ENCODE peak calls at places on chromosome 11, in six cellular contexts. G, Z, J, S, V and K are unnamed samples.

GRCh38 chr11:9002920-9003572 is 755 bp downstream of the NRIP3 start:
- DNase-seq in V (no peak), Z (no peak), J (no peak), S (peak), G (no peak), K (no peak)

GRCh38 chr11:109521571-109522086 is 99.6 kb downstream of the C11orf87 start:
- DNase-seq in J (no peak), Z (no peak), V (no peak), G (no peak), S (no peak), K (no peak)

GRCh38 chr11:111699579-111700156 is 66.5 kb downstream of the PPP2R1B start:
- DNase-seq in J (no peak), G (no peak), Z (no peak), V (no peak), S (no peak), K (no peak)

GRCh38 chr11:86954288-86955110 is 696 bp downstream of the FZD4 start:
- DNase-seq in S (peak), V (peak), J (peak), Z (no peak), G (no peak), K (no peak)

GRCh38 chr11:73159981-73160777 is 18.1 kb upstream of the FCHSD2 start:
- DNase-seq in Z (no peak), G (no peak), J (no peak), S (no peak), V (no peak), K (no peak)

GRCh38 chr11:133660202-133660568 is 127.9 kb upstream of the OPCML start:
- DNase-seq in J (no peak), Z (no peak), S (no peak), G (no peak), V (no peak), K (no peak)

GRCh38 chr11:120391297-120391696 is 55.1 kb downstream of the ARHGEF12 start:
- DNase-seq in Z (no peak), S (no peak), V (no peak), J (no peak), G (no peak), K (no peak)

GRCh38 chr11:71444811-71445210 is 3.4 kb downstream of the DHCR7 start:
- DNase-seq in G (no peak), Z (no peak), V (no peak), J (no peak), S (no peak), K (no peak)

GRCh38 chr11:79809487-79809886 is 368.7 kb upstream of the TENM4 start:
- DNase-seq in Z (no peak), G (no peak), J (no peak), V (no peak), S (no peak), K (no peak)

GRCh38 chr11:64242920-64243854 is 2.3 kb downstream of the FKBP2 start:
- DNase-seq in Z (no peak), G (no peak), J (no peak), S (peak), V (no peak), K (no peak)

GRCh38 chr11:46936138-46937110 is at the start of gene CSTPP1:
- DNase-seq in J (peak), V (peak), G (peak), S (peak), Z (peak), K (peak)
- TF ChIP-seq POLR2A in J (no peak), V (no peak), G (no peak), S (no peak), Z (no peak), K (no peak)

DNA sequence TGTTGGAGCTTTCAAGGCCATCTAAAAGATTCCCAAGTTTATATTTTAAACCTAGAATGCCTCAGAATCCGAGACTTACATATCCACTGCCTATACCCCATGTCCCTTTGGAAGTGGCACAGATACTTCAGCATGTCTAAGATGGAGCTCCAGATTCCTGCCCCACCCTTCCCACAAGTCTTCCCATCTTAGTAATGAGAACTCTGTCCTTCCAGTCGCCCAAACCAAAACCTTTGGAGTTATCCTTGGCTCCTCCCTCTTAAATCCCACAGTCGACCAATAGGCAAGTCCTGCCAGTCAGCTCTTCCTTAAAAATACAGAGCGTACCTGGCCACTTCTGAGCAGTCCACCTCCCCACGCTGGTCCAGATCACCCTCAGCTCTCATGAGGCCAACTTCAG is 4.3 kb downstream of the POLD4 start:
- DNase-seq in S (no peak), G (no peak), Z (no peak), J (no peak), V (no peak), K (no peak)
- TF ChIP-seq POLR2A in S (no peak), G (no peak), Z (no peak), J (no peak), V (no peak), K (no peak)

GRCh38 chr11:93541884-93542752 is 1.1 kb downstream of the SMCO4 start:
- DNase-seq in G (peak), V (peak), J (peak), Z (no peak), S (peak), K (no peak)

GRCh38 chr11:93541154-93541553 is 2.0 kb downstream of the SMCO4 start:
- DNase-seq in V (no peak), Z (no peak), S (no peak), G (no peak), J (no peak), K (no peak)

GRCh38 chr11:93545566-93545965 is 2.4 kb upstream of the SMCO4 start:
- DNase-seq in S (peak), Z (no peak), J (no peak), G (no peak), V (no peak), K (no peak)

GRCh38 chr11:93542753-93543246 is 391 bp downstream of the SMCO4 start:
- DNase-seq in V (no peak), J (peak), S (no peak), Z (no peak), G (no peak), K (no peak)

DNA sequence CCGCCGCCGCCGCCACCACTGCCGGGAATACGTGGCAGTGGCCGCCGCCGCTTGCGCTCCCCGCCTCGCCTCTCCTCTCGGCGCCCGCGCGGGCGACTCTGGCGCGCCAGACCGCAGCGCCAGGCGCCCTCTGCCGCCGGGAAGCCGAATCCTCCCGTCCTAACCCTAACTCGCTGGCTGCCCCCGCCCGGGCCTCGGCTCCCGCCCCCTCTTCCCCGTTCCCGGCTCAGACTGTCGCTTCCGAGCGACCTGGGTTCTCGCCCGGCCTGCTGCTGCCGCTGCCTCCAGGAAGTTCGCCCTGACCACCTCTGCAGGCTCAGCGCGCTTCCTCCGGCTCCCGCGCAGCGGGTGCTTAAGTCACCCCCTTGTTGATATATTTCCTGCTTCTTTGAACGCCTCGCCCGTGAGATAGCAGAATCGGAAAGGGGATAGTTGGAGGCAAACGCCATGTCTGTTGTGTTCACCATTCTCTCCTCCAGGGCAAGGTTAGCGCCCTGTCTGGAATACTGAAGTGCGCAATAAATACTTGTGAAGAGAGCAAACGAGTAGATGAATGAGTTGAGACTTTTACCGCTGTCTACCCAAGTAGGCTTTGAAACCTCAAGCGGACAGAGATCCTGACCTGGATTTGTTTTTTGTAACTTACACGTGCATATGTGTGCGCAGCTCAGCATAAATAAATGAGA is at the start of gene SMCO4:
- DNase-seq in Z (peak), G (peak), S (peak), V (peak), J (peak), K (peak)
- TF ChIP-seq POLR2A in Z (no peak), G (peak), S (no peak), V (peak), J (peak), K (no peak)

DNA sequence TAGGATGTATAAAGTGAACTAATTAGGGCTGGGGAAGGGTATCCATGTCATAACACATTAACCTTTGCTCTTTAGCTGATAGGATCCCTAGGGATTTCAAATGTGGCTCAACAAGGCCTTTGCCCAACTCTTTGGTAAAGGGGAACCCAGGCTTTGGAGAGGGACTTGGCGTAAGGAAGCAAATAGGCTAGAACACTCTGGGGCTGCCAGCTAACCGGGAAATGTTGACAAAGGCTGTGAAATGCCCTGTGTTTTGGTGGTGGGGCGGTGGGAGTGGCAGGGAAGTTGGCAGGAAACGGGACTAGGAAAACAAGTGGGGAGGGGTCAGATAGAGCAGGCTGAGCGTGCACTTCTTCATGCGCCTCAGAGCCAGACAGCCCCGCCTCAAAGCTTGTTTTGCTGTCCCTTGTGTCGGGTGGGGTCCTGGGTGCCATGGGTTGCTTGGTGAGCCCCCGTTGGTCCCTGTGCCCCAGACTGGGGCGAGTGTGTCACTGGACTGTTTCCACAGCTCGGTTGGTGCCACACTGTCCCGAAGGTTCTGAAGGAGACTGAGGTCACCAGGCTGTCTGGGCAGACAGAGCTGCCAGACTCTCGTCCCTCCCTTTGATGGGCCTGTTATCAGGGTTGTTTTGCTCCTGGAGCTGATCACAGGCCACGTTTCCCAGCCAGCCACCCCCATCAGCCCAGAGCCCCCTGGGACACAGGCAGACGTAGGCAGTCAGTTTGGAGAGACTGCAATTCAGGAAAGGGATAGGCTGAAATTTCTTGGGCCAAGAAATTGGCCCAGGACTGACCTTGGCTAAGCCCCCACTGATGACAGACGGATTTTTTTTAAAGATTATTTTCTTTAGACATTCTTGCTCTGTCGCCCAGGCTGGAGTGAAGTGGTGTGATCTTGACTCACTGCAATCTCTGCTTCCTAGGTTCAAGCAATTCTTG is 19.6 kb downstream of the KCTD21 start:
- DNase-seq in G (peak), J (peak), V (no peak), Z (no peak), S (peak), K (no peak)
- TF ChIP-seq POLR2A in G (no peak), J (no peak), V (no peak), Z (no peak), S (no peak), K (no peak)

DNA sequence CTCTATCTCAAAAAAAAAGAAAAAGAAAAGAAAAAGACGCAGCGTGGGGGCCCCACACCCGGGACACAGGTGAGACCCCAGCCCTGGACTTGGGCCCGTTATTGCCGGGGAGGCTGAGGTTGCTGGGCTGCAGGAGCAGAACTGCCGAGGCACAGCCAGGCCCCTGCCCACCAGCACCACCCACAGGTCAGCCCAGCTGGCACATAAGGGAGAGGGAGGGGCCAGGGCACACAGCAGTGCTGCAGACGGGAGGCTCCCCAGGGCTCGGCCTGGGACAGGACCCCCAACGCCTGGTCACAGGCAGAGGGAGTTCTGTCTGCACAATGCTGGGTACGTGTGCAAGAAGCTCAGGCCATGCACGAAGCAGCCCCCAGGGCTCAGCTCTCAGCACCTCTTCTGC is 18.5 kb downstream of the CHID1 start:
- DNase-seq in V (no peak), J (no peak), Z (no peak), S (no peak), G (no peak), K (no peak)
- TF ChIP-seq POLR2A in V (no peak), J (no peak), Z (no peak), S (no peak), G (no peak), K (no peak)

GRCh38 chr11:62545437-62546243 is 966 bp downstream of the AHNAK start:
- DNase-seq in S (peak), V (peak), G (peak), Z (peak), J (peak), K (peak)
- TF ChIP-seq POLR2A in S (no peak), V (peak), G (no peak), Z (no peak), J (peak), K (no peak)

DNA sequence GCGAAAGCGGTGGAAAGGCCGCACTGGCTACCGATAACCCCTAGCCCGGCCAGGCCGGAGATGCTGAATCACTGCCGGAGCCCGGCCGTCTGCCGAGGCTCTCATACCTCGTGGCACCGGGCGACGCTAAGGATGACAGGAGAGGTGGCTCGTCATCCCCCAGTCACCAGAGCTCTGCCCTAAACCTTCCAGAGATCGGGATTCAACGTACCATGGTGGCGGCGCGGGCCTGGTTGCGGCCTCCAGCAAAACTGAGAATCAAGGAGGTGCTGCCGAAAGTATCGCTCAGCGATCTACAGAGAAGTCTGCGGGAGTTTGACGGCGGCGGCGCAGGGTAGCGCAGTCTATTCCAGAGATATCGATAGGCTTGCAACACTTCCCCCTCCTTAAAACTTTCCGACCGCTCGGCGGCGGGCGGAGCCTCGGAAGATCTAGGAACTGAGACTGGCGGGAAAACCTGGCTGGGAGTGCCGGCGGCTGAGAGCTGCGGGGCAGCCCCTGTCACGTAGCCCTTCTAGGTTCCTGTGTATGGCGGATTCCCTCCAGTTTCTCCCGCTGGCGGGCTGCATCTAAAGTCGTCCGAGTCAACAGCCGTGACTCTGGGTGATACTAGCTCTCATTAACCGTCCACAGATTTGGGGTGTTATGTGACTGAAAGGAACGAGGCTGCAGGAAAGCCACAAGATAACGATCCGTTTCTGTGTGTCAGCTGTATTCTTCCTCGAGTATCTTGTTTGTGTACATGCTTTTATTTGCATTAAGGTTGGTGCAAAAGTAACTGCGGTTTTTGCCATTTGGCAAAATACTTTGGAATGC is at the start of gene PSMA1:
- DNase-seq in V (peak), G (peak), S (peak), J (peak), Z (peak), K (peak)
- TF ChIP-seq POLR2A in V (peak), G (peak), S (peak), J (peak), Z (peak), K (peak)

GRCh38 chr11:45147017-45147728 is 734 bp downstream of the PRDM11 start:
- DNase-seq in G (peak), V (peak), J (peak), Z (peak), S (peak), K (peak)
- TF ChIP-seq POLR2A in G (peak), V (peak), J (peak), Z (no peak), S (peak), K (peak)

GRCh38 chr11:45369294-45369693 is 83.2 kb upstream of the SYT13 start:
- DNase-seq in S (no peak), G (no peak), Z (no peak), J (no peak), V (no peak), K (no peak)
- TF ChIP-seq POLR2A in S (no peak), G (no peak), Z (no peak), J (no peak), V (no peak), K (no peak)